ENCODE peak calls at places on chromosomes 13 and 19, in four cellular contexts. U, T, H and S are unnamed samples.

GRCh38 chr13:97238432-97238831 is 16.3 kb downstream of the MBNL2 start:
- DNase-seq in U (no peak), T (no peak), H (no peak), S (no peak)

GRCh38 chr19:4967738-4968461 is 1.0 kb upstream of the KDM4B start:
- DNase-seq in U (peak; percentile 15), T (peak; percentile 23), H (no peak), S (no peak)

GRCh38 chr19:43738780-43739211 is 16.0 kb downstream of the SMG9 start:
- DNase-seq in U (no peak), T (no peak), H (no peak), S (no peak)

GRCh38 chr19:16330368-16330801 is 5.8 kb downstream of the KLF2 start:
- DNase-seq in U (peak; percentile 90), T (peak; percentile 97), H (peak; percentile 56), S (no peak)

GRCh38 chr19:47023448-47023794 is 3.8 kb downstream of the NPAS1 start:
- DNase-seq in U (no peak), T (no peak), H (no peak), S (no peak)

GRCh38 chr19:5155586-5156210 is 184.9 kb downstream of the PTPRS start:
- DNase-seq in U (no peak), T (no peak), H (no peak), S (no peak)

GRCh38 chr13:21688056-21688455 is 17.2 kb downstream of the FGF9 start:
- DNase-seq in U (no peak), T (peak; percentile 91), H (no peak), S (no peak)

GRCh38 chr13:51687928-51688714 is 103.9 kb downstream of the WDFY2 start:
- DNase-seq in U (no peak), T (no peak), H (no peak), S (no peak)

GRCh38 chr19:6066661-6067646 is 43.3 kb downstream of the RFX2 start:
- DNase-seq in U (no peak), T (peak; percentile 81), H (peak; percentile 89), S (peak; percentile 73)

GRCh38 chr13:30798776-30799625 is 63.7 kb downstream of the ALOX5AP start:
- DNase-seq in U (no peak), T (no peak), H (no peak), S (no peak)

GRCh38 chr19:47430041-47430802 is 10.9 kb upstream of the MEIS3 start:
- DNase-seq in U (peak; percentile 41), T (peak; percentile 60), H (no peak), S (no peak)